ENCODE peak calls at places on chromosomes 1 and 21, in ten cellular contexts. One of them, this sample, is unnamed.

GRCh38 chr1:45643341-45643740 is 19.5 kb upstream of the CCDC17 start:
- DNase-seq in activated gamma-delta T cell treated with anti-CD3 and anti-CD28 coated beads, Interleukin-2, amount 50 U/mL, for 16 hours: no peak
- DNase-seq in GM12865: no peak
- DNase-seq in midbrain: no peak
- DNase-seq in AG04450: no peak
- DNase-seq in stimulated activated CD8-positive, alpha-beta memory T cell treated with anti-CD3 and anti-CD28 coated beads, Interleukin-4, amount 100 ng/mL, for 24 hours: no peak
- DNase-seq in astrocyte of the spinal cord: no peak
- DNase-seq in CD8-positive, alpha-beta memory T cell: no peak
- DNase-seq in fibroblast of the conjunctiva: no peak
- DNase-seq in activated CD4-positive, alpha-beta T cell treated with anti-CD3 and anti-CD28 coated beads for 48 hours: no peak
- DNase-seq in this sample: no peak

GRCh38 chr1:15360681-15361080 is 49.0 kb upstream of the EFHD2 start:
- DNase-seq in AG04450: no peak
- DNase-seq in activated gamma-delta T cell treated with anti-CD3 and anti-CD28 coated beads, Interleukin-2, amount 50 U/mL, for 16 hours: no peak
- DNase-seq in CD8-positive, alpha-beta memory T cell: no peak
- DNase-seq in activated CD4-positive, alpha-beta T cell treated with anti-CD3 and anti-CD28 coated beads for 48 hours: no peak
- DNase-seq in fibroblast of the conjunctiva: no peak
- DNase-seq in midbrain: no peak
- DNase-seq in astrocyte of the spinal cord: no peak
- DNase-seq in GM12865: no peak
- DNase-seq in stimulated activated CD8-positive, alpha-beta memory T cell treated with anti-CD3 and anti-CD28 coated beads, Interleukin-4, amount 100 ng/mL, for 24 hours: no peak
- DNase-seq in this sample: no peak

GRCh38 chr1:64623750-64624445 is 121.0 kb upstream of the RAVER2 start:
- DNase-seq in activated gamma-delta T cell treated with anti-CD3 and anti-CD28 coated beads, Interleukin-2, amount 50 U/mL, for 16 hours: no peak
- DNase-seq in AG04450: no peak
- DNase-seq in midbrain: no peak
- DNase-seq in fibroblast of the conjunctiva: no peak
- DNase-seq in GM12865: no peak
- DNase-seq in stimulated activated CD8-positive, alpha-beta memory T cell treated with anti-CD3 and anti-CD28 coated beads, Interleukin-4, amount 100 ng/mL, for 24 hours: no peak
- DNase-seq in activated CD4-positive, alpha-beta T cell treated with anti-CD3 and anti-CD28 coated beads for 48 hours: peak
- DNase-seq in CD8-positive, alpha-beta memory T cell: no peak
- DNase-seq in astrocyte of the spinal cord: peak
- DNase-seq in this sample: no peak

GRCh38 chr21:29077651-29078090 is 4.2 kb upstream of the CCT8 start:
- DNase-seq in astrocyte of the spinal cord: peak
- DNase-seq in activated CD4-positive, alpha-beta T cell treated with anti-CD3 and anti-CD28 coated beads for 48 hours: peak
- DNase-seq in CD8-positive, alpha-beta memory T cell: no peak
- DNase-seq in activated gamma-delta T cell treated with anti-CD3 and anti-CD28 coated beads, Interleukin-2, amount 50 U/mL, for 16 hours: no peak
- DNase-seq in stimulated activated CD8-positive, alpha-beta memory T cell treated with anti-CD3 and anti-CD28 coated beads, Interleukin-4, amount 100 ng/mL, for 24 hours: no peak
- DNase-seq in GM12865: peak
- DNase-seq in AG04450: no peak
- DNase-seq in midbrain: no peak
- DNase-seq in fibroblast of the conjunctiva: no peak
- DNase-seq in this sample: no peak

GRCh38 chr1:156282143-156282478 is 514 bp downstream of the SMG5 start:
- DNase-seq in fibroblast of the conjunctiva: no peak
- DNase-seq in stimulated activated CD8-positive, alpha-beta memory T cell treated with anti-CD3 and anti-CD28 coated beads, Interleukin-4, amount 100 ng/mL, for 24 hours: no peak
- DNase-seq in activated gamma-delta T cell treated with anti-CD3 and anti-CD28 coated beads, Interleukin-2, amount 50 U/mL, for 16 hours: no peak
- DNase-seq in astrocyte of the spinal cord: peak
- DNase-seq in AG04450: no peak
- DNase-seq in activated CD4-positive, alpha-beta T cell treated with anti-CD3 and anti-CD28 coated beads for 48 hours: no peak
- DNase-seq in CD8-positive, alpha-beta memory T cell: no peak
- DNase-seq in GM12865: no peak
- DNase-seq in midbrain: no peak
- DNase-seq in this sample: no peak

GRCh38 chr1:12475947-12476346 is 142.1 kb downstream of the DHRS3 start:
- DNase-seq in activated CD4-positive, alpha-beta T cell treated with anti-CD3 and anti-CD28 coated beads for 48 hours: no peak
- DNase-seq in AG04450: no peak
- DNase-seq in midbrain: no peak
- DNase-seq in CD8-positive, alpha-beta memory T cell: no peak
- DNase-seq in activated gamma-delta T cell treated with anti-CD3 and anti-CD28 coated beads, Interleukin-2, amount 50 U/mL, for 16 hours: no peak
- DNase-seq in fibroblast of the conjunctiva: no peak
- DNase-seq in GM12865: no peak
- DNase-seq in stimulated activated CD8-positive, alpha-beta memory T cell treated with anti-CD3 and anti-CD28 coated beads, Interleukin-4, amount 100 ng/mL, for 24 hours: no peak
- DNase-seq in astrocyte of the spinal cord: peak
- DNase-seq in this sample: no peak

GRCh38 chr21:41562101-41563000 is 54.4 kb upstream of the TMPRSS2 start:
- DNase-seq in activated CD4-positive, alpha-beta T cell treated with anti-CD3 and anti-CD28 coated beads for 48 hours: no peak
- DNase-seq in activated gamma-delta T cell treated with anti-CD3 and anti-CD28 coated beads, Interleukin-2, amount 50 U/mL, for 16 hours: no peak
- DNase-seq in stimulated activated CD8-positive, alpha-beta memory T cell treated with anti-CD3 and anti-CD28 coated beads, Interleukin-4, amount 100 ng/mL, for 24 hours: no peak
- DNase-seq in GM12865: no peak
- DNase-seq in midbrain: no peak
- DNase-seq in AG04450: no peak
- DNase-seq in fibroblast of the conjunctiva: no peak
- DNase-seq in astrocyte of the spinal cord: no peak
- DNase-seq in CD8-positive, alpha-beta memory T cell: no peak
- DNase-seq in this sample: no peak

GRCh38 chr1:32600034-32600433 is 50.3 kb downstream of the ZBTB8OS start:
- DNase-seq in activated gamma-delta T cell treated with anti-CD3 and anti-CD28 coated beads, Interleukin-2, amount 50 U/mL, for 16 hours: no peak
- DNase-seq in CD8-positive, alpha-beta memory T cell: no peak
- DNase-seq in astrocyte of the spinal cord: no peak
- DNase-seq in AG04450: no peak
- DNase-seq in fibroblast of the conjunctiva: no peak
- DNase-seq in midbrain: no peak
- DNase-seq in GM12865: no peak
- DNase-seq in activated CD4-positive, alpha-beta T cell treated with anti-CD3 and anti-CD28 coated beads for 48 hours: no peak
- DNase-seq in stimulated activated CD8-positive, alpha-beta memory T cell treated with anti-CD3 and anti-CD28 coated beads, Interleukin-4, amount 100 ng/mL, for 24 hours: no peak
- DNase-seq in this sample: no peak

GRCh38 chr1:21261551-21262281 is 28.5 kb downstream of the ECE1 start:
- DNase-seq in GM12865: peak
- DNase-seq in CD8-positive, alpha-beta memory T cell: no peak
- DNase-seq in activated gamma-delta T cell treated with anti-CD3 and anti-CD28 coated beads, Interleukin-2, amount 50 U/mL, for 16 hours: no peak
- DNase-seq in fibroblast of the conjunctiva: peak
- DNase-seq in stimulated activated CD8-positive, alpha-beta memory T cell treated with anti-CD3 and anti-CD28 coated beads, Interleukin-4, amount 100 ng/mL, for 24 hours: no peak
- DNase-seq in AG04450: peak
- DNase-seq in activated CD4-positive, alpha-beta T cell treated with anti-CD3 and anti-CD28 coated beads for 48 hours: peak
- DNase-seq in midbrain: no peak
- DNase-seq in astrocyte of the spinal cord: peak
- DNase-seq in this sample: no peak

GRCh38 chr1:212754193-212754592 is 37.4 kb downstream of the NSL1 start:
- DNase-seq in fibroblast of the conjunctiva: no peak
- DNase-seq in activated CD4-positive, alpha-beta T cell treated with anti-CD3 and anti-CD28 coated beads for 48 hours: no peak
- DNase-seq in midbrain: no peak
- DNase-seq in stimulated activated CD8-positive, alpha-beta memory T cell treated with anti-CD3 and anti-CD28 coated beads, Interleukin-4, amount 100 ng/mL, for 24 hours: no peak
- DNase-seq in GM12865: peak
- DNase-seq in activated gamma-delta T cell treated with anti-CD3 and anti-CD28 coated beads, Interleukin-2, amount 50 U/mL, for 16 hours: no peak
- DNase-seq in astrocyte of the spinal cord: no peak
- DNase-seq in CD8-positive, alpha-beta memory T cell: no peak
- DNase-seq in AG04450: no peak
- DNase-seq in this sample: no peak

GRCh38 chr1:61049850-61050540 is 32.4 kb upstream of the NFIA start:
- DNase-seq in astrocyte of the spinal cord: peak
- DNase-seq in AG04450: peak
- DNase-seq in GM12865: peak
- DNase-seq in stimulated activated CD8-positive, alpha-beta memory T cell treated with anti-CD3 and anti-CD28 coated beads, Interleukin-4, amount 100 ng/mL, for 24 hours: peak
- DNase-seq in activated CD4-positive, alpha-beta T cell treated with anti-CD3 and anti-CD28 coated beads for 48 hours: peak
- DNase-seq in CD8-positive, alpha-beta memory T cell: peak
- DNase-seq in fibroblast of the conjunctiva: peak
- DNase-seq in midbrain: peak
- DNase-seq in activated gamma-delta T cell treated with anti-CD3 and anti-CD28 coated beads, Interleukin-2, amount 50 U/mL, for 16 hours: peak
- DNase-seq in this sample: peak

GRCh38 chr1:237664327-237664726 is 226.4 kb downstream of the ZP4 start:
- DNase-seq in AG04450: no peak
- DNase-seq in CD8-positive, alpha-beta memory T cell: no peak
- DNase-seq in GM12865: peak
- DNase-seq in stimulated activated CD8-positive, alpha-beta memory T cell treated with anti-CD3 and anti-CD28 coated beads, Interleukin-4, amount 100 ng/mL, for 24 hours: no peak
- DNase-seq in activated gamma-delta T cell treated with anti-CD3 and anti-CD28 coated beads, Interleukin-2, amount 50 U/mL, for 16 hours: no peak
- DNase-seq in astrocyte of the spinal cord: no peak
- DNase-seq in midbrain: no peak
- DNase-seq in fibroblast of the conjunctiva: no peak
- DNase-seq in activated CD4-positive, alpha-beta T cell treated with anti-CD3 and anti-CD28 coated beads for 48 hours: no peak
- DNase-seq in this sample: no peak

GRCh38 chr1:164515932-164516331 is 43.1 kb upstream of the PBX1 start:
- DNase-seq in AG04450: no peak
- DNase-seq in GM12865: no peak
- DNase-seq in fibroblast of the conjunctiva: peak
- DNase-seq in midbrain: no peak
- DNase-seq in activated CD4-positive, alpha-beta T cell treated with anti-CD3 and anti-CD28 coated beads for 48 hours: no peak
- DNase-seq in stimulated activated CD8-positive, alpha-beta memory T cell treated with anti-CD3 and anti-CD28 coated beads, Interleukin-4, amount 100 ng/mL, for 24 hours: no peak
- DNase-seq in astrocyte of the spinal cord: no peak
- DNase-seq in activated gamma-delta T cell treated with anti-CD3 and anti-CD28 coated beads, Interleukin-2, amount 50 U/mL, for 16 hours: no peak
- DNase-seq in CD8-positive, alpha-beta memory T cell: no peak
- DNase-seq in this sample: no peak

GRCh38 chr1:208235983-208236761 is 8.0 kb downstream of the PLXNA2 start:
- DNase-seq in CD8-positive, alpha-beta memory T cell: no peak
- DNase-seq in fibroblast of the conjunctiva: peak
- DNase-seq in activated CD4-positive, alpha-beta T cell treated with anti-CD3 and anti-CD28 coated beads for 48 hours: no peak
- DNase-seq in AG04450: no peak
- DNase-seq in astrocyte of the spinal cord: peak
- DNase-seq in activated gamma-delta T cell treated with anti-CD3 and anti-CD28 coated beads, Interleukin-2, amount 50 U/mL, for 16 hours: no peak
- DNase-seq in midbrain: no peak
- DNase-seq in stimulated activated CD8-positive, alpha-beta memory T cell treated with anti-CD3 and anti-CD28 coated beads, Interleukin-4, amount 100 ng/mL, for 24 hours: no peak
- DNase-seq in GM12865: peak
- DNase-seq in this sample: no peak

GRCh38 chr1:54289939-54290233 is 89.9 kb downstream of the MRPL37 start:
- DNase-seq in fibroblast of the conjunctiva: no peak
- DNase-seq in AG04450: no peak
- DNase-seq in stimulated activated CD8-positive, alpha-beta memory T cell treated with anti-CD3 and anti-CD28 coated beads, Interleukin-4, amount 100 ng/mL, for 24 hours: no peak
- DNase-seq in GM12865: no peak
- DNase-seq in activated CD4-positive, alpha-beta T cell treated with anti-CD3 and anti-CD28 coated beads for 48 hours: no peak
- DNase-seq in activated gamma-delta T cell treated with anti-CD3 and anti-CD28 coated beads, Interleukin-2, amount 50 U/mL, for 16 hours: no peak
- DNase-seq in astrocyte of the spinal cord: no peak
- DNase-seq in CD8-positive, alpha-beta memory T cell: no peak
- DNase-seq in midbrain: no peak
- DNase-seq in this sample: no peak

GRCh38 chr1:184583837-184584236 is 170.8 kb downstream of the EDEM3 start:
- DNase-seq in stimulated activated CD8-positive, alpha-beta memory T cell treated with anti-CD3 and anti-CD28 coated beads, Interleukin-4, amount 100 ng/mL, for 24 hours: no peak
- DNase-seq in midbrain: no peak
- DNase-seq in GM12865: no peak
- DNase-seq in fibroblast of the conjunctiva: no peak
- DNase-seq in activated gamma-delta T cell treated with anti-CD3 and anti-CD28 coated beads, Interleukin-2, amount 50 U/mL, for 16 hours: no peak
- DNase-seq in AG04450: no peak
- DNase-seq in astrocyte of the spinal cord: no peak
- DNase-seq in activated CD4-positive, alpha-beta T cell treated with anti-CD3 and anti-CD28 coated beads for 48 hours: no peak
- DNase-seq in CD8-positive, alpha-beta memory T cell: no peak
- DNase-seq in this sample: no peak

GRCh38 chr1:166868639-166869038 is 7.4 kb downstream of the TADA1 start:
- DNase-seq in activated gamma-delta T cell treated with anti-CD3 and anti-CD28 coated beads, Interleukin-2, amount 50 U/mL, for 16 hours: no peak
- DNase-seq in CD8-positive, alpha-beta memory T cell: no peak
- DNase-seq in GM12865: no peak
- DNase-seq in fibroblast of the conjunctiva: no peak
- DNase-seq in midbrain: no peak
- DNase-seq in stimulated activated CD8-positive, alpha-beta memory T cell treated with anti-CD3 and anti-CD28 coated beads, Interleukin-4, amount 100 ng/mL, for 24 hours: no peak
- DNase-seq in astrocyte of the spinal cord: no peak
- DNase-seq in AG04450: no peak
- DNase-seq in activated CD4-positive, alpha-beta T cell treated with anti-CD3 and anti-CD28 coated beads for 48 hours: no peak
- DNase-seq in this sample: no peak

GRCh38 chr21:25234857-25235801 is 372.2 kb downstream of the MRPL39 start:
- DNase-seq in GM12865: peak
- DNase-seq in AG04450: no peak
- DNase-seq in midbrain: no peak
- DNase-seq in activated CD4-positive, alpha-beta T cell treated with anti-CD3 and anti-CD28 coated beads for 48 hours: no peak
- DNase-seq in fibroblast of the conjunctiva: no peak
- DNase-seq in CD8-positive, alpha-beta memory T cell: no peak
- DNase-seq in astrocyte of the spinal cord: no peak
- DNase-seq in stimulated activated CD8-positive, alpha-beta memory T cell treated with anti-CD3 and anti-CD28 coated beads, Interleukin-4, amount 100 ng/mL, for 24 hours: no peak
- DNase-seq in activated gamma-delta T cell treated with anti-CD3 and anti-CD28 coated beads, Interleukin-2, amount 50 U/mL, for 16 hours: no peak
- DNase-seq in this sample: no peak

GRCh38 chr1:59146056-59146455 is 150.8 kb upstream of the FGGY start:
- DNase-seq in CD8-positive, alpha-beta memory T cell: no peak
- DNase-seq in activated CD4-positive, alpha-beta T cell treated with anti-CD3 and anti-CD28 coated beads for 48 hours: no peak
- DNase-seq in midbrain: no peak
- DNase-seq in astrocyte of the spinal cord: no peak
- DNase-seq in GM12865: no peak
- DNase-seq in AG04450: no peak
- DNase-seq in activated gamma-delta T cell treated with anti-CD3 and anti-CD28 coated beads, Interleukin-2, amount 50 U/mL, for 16 hours: no peak
- DNase-seq in fibroblast of the conjunctiva: no peak
- DNase-seq in stimulated activated CD8-positive, alpha-beta memory T cell treated with anti-CD3 and anti-CD28 coated beads, Interleukin-4, amount 100 ng/mL, for 24 hours: no peak
- DNase-seq in this sample: no peak

GRCh38 chr1:210617306-210617705 is 288.6 kb downstream of the HHAT start:
- DNase-seq in GM12865: no peak
- DNase-seq in fibroblast of the conjunctiva: no peak
- DNase-seq in activated CD4-positive, alpha-beta T cell treated with anti-CD3 and anti-CD28 coated beads for 48 hours: no peak
- DNase-seq in activated gamma-delta T cell treated with anti-CD3 and anti-CD28 coated beads, Interleukin-2, amount 50 U/mL, for 16 hours: no peak
- DNase-seq in AG04450: no peak
- DNase-seq in astrocyte of the spinal cord: no peak
- DNase-seq in stimulated activated CD8-positive, alpha-beta memory T cell treated with anti-CD3 and anti-CD28 coated beads, Interleukin-4, amount 100 ng/mL, for 24 hours: no peak
- DNase-seq in CD8-positive, alpha-beta memory T cell: no peak
- DNase-seq in midbrain: no peak
- DNase-seq in this sample: no peak

GRCh38 chr1:55140546-55140983 is 74.6 kb downstream of the USP24 start:
- DNase-seq in AG04450: peak
- DNase-seq in GM12865: peak
- DNase-seq in fibroblast of the conjunctiva: peak
- DNase-seq in activated CD4-positive, alpha-beta T cell treated with anti-CD3 and anti-CD28 coated beads for 48 hours: peak
- DNase-seq in CD8-positive, alpha-beta memory T cell: peak
- DNase-seq in astrocyte of the spinal cord: peak
- DNase-seq in midbrain: peak
- DNase-seq in activated gamma-delta T cell treated with anti-CD3 and anti-CD28 coated beads, Interleukin-2, amount 50 U/mL, for 16 hours: peak
- DNase-seq in stimulated activated CD8-positive, alpha-beta memory T cell treated with anti-CD3 and anti-CD28 coated beads, Interleukin-4, amount 100 ng/mL, for 24 hours: peak
- DNase-seq in this sample: peak

GRCh38 chr1:52574594-52574993 is 21.7 kb upstream of the TUT4 start:
- DNase-seq in AG04450: peak
- DNase-seq in stimulated activated CD8-positive, alpha-beta memory T cell treated with anti-CD3 and anti-CD28 coated beads, Interleukin-4, amount 100 ng/mL, for 24 hours: no peak
- DNase-seq in midbrain: no peak
- DNase-seq in fibroblast of the conjunctiva: peak
- DNase-seq in astrocyte of the spinal cord: peak
- DNase-seq in CD8-positive, alpha-beta memory T cell: no peak
- DNase-seq in activated gamma-delta T cell treated with anti-CD3 and anti-CD28 coated beads, Interleukin-2, amount 50 U/mL, for 16 hours: no peak
- DNase-seq in GM12865: no peak
- DNase-seq in activated CD4-positive, alpha-beta T cell treated with anti-CD3 and anti-CD28 coated beads for 48 hours: no peak
- DNase-seq in this sample: no peak

GRCh38 chr1:41342774-41343355 is 18.4 kb upstream of the FOXO6 start:
- DNase-seq in stimulated activated CD8-positive, alpha-beta memory T cell treated with anti-CD3 and anti-CD28 coated beads, Interleukin-4, amount 100 ng/mL, for 24 hours: no peak
- DNase-seq in fibroblast of the conjunctiva: no peak
- DNase-seq in CD8-positive, alpha-beta memory T cell: no peak
- DNase-seq in AG04450: no peak
- DNase-seq in activated gamma-delta T cell treated with anti-CD3 and anti-CD28 coated beads, Interleukin-2, amount 50 U/mL, for 16 hours: no peak
- DNase-seq in activated CD4-positive, alpha-beta T cell treated with anti-CD3 and anti-CD28 coated beads for 48 hours: no peak
- DNase-seq in GM12865: no peak
- DNase-seq in midbrain: no peak
- DNase-seq in astrocyte of the spinal cord: no peak
- DNase-seq in this sample: no peak

GRCh38 chr1:182279724-182280506 is 111.7 kb downstream of the GLUL start:
- DNase-seq in stimulated activated CD8-positive, alpha-beta memory T cell treated with anti-CD3 and anti-CD28 coated beads, Interleukin-4, amount 100 ng/mL, for 24 hours: no peak
- DNase-seq in CD8-positive, alpha-beta memory T cell: no peak
- DNase-seq in GM12865: no peak
- DNase-seq in midbrain: peak
- DNase-seq in astrocyte of the spinal cord: no peak
- DNase-seq in fibroblast of the conjunctiva: no peak
- DNase-seq in activated CD4-positive, alpha-beta T cell treated with anti-CD3 and anti-CD28 coated beads for 48 hours: no peak
- DNase-seq in AG04450: no peak
- DNase-seq in activated gamma-delta T cell treated with anti-CD3 and anti-CD28 coated beads, Interleukin-2, amount 50 U/mL, for 16 hours: no peak
- DNase-seq in this sample: no peak

GRCh38 chr1:222653178-222653827 is 35.4 kb downstream of the MIA3 start:
- DNase-seq in activated gamma-delta T cell treated with anti-CD3 and anti-CD28 coated beads, Interleukin-2, amount 50 U/mL, for 16 hours: no peak
- DNase-seq in fibroblast of the conjunctiva: no peak
- DNase-seq in AG04450: no peak
- DNase-seq in astrocyte of the spinal cord: no peak
- DNase-seq in CD8-positive, alpha-beta memory T cell: no peak
- DNase-seq in GM12865: peak
- DNase-seq in activated CD4-positive, alpha-beta T cell treated with anti-CD3 and anti-CD28 coated beads for 48 hours: peak
- DNase-seq in stimulated activated CD8-positive, alpha-beta memory T cell treated with anti-CD3 and anti-CD28 coated beads, Interleukin-4, amount 100 ng/mL, for 24 hours: no peak
- DNase-seq in midbrain: no peak
- DNase-seq in this sample: no peak

GRCh38 chr1:226526801-226527595 is 21.6 kb upstream of the STUM start:
- DNase-seq in astrocyte of the spinal cord: no peak
- DNase-seq in GM12865: peak
- DNase-seq in stimulated activated CD8-positive, alpha-beta memory T cell treated with anti-CD3 and anti-CD28 coated beads, Interleukin-4, amount 100 ng/mL, for 24 hours: no peak
- DNase-seq in midbrain: no peak
- DNase-seq in activated gamma-delta T cell treated with anti-CD3 and anti-CD28 coated beads, Interleukin-2, amount 50 U/mL, for 16 hours: no peak
- DNase-seq in CD8-positive, alpha-beta memory T cell: no peak
- DNase-seq in fibroblast of the conjunctiva: no peak
- DNase-seq in activated CD4-positive, alpha-beta T cell treated with anti-CD3 and anti-CD28 coated beads for 48 hours: no peak
- DNase-seq in AG04450: no peak
- DNase-seq in this sample: peak

GRCh38 chr1:211579434-211580302 is 707 bp upstream of the SLC30A1 start:
- DNase-seq in activated CD4-positive, alpha-beta T cell treated with anti-CD3 and anti-CD28 coated beads for 48 hours: no peak
- DNase-seq in AG04450: no peak
- DNase-seq in astrocyte of the spinal cord: no peak
- DNase-seq in activated gamma-delta T cell treated with anti-CD3 and anti-CD28 coated beads, Interleukin-2, amount 50 U/mL, for 16 hours: no peak
- DNase-seq in GM12865: no peak
- DNase-seq in stimulated activated CD8-positive, alpha-beta memory T cell treated with anti-CD3 and anti-CD28 coated beads, Interleukin-4, amount 100 ng/mL, for 24 hours: no peak
- DNase-seq in midbrain: no peak
- DNase-seq in CD8-positive, alpha-beta memory T cell: no peak
- DNase-seq in fibroblast of the conjunctiva: no peak
- DNase-seq in this sample: peak

GRCh38 chr1:43766086-43766784 is 58.9 kb downstream of the ST3GAL3 start:
- DNase-seq in activated CD4-positive, alpha-beta T cell treated with anti-CD3 and anti-CD28 coated beads for 48 hours: no peak
- DNase-seq in CD8-positive, alpha-beta memory T cell: no peak
- DNase-seq in stimulated activated CD8-positive, alpha-beta memory T cell treated with anti-CD3 and anti-CD28 coated beads, Interleukin-4, amount 100 ng/mL, for 24 hours: no peak
- DNase-seq in AG04450: no peak
- DNase-seq in activated gamma-delta T cell treated with anti-CD3 and anti-CD28 coated beads, Interleukin-2, amount 50 U/mL, for 16 hours: no peak
- DNase-seq in GM12865: no peak
- DNase-seq in astrocyte of the spinal cord: no peak
- DNase-seq in midbrain: no peak
- DNase-seq in fibroblast of the conjunctiva: no peak
- DNase-seq in this sample: peak